ENCODE peak calls at places on chromosomes 6 and 20, in nine cellular contexts. One of them, this sample, is unnamed. For H3K4me1, the result is how much of the 10 kb centered on the place peaks cover.

GRCh38 chr6:166751051-166751595 is 124.1 kb upstream of the RPS6KA2 start:
- DNase-seq in mammary epithelial cell: no peak
- DNase-seq in HCT116: no peak
- DNase-seq in GM23248: no peak
- DNase-seq in colonic mucosa: no peak
- DNase-seq in MM.1S: no peak
- DNase-seq in mesenchymal stem cell: no peak
- DNase-seq in PC-3: no peak
- DNase-seq in GM12878: no peak
- DNase-seq in this sample: no peak

GRCh38 chr6:155126727-155127439 is 131.8 kb downstream of the TIAM2 start:
- DNase-seq in mammary epithelial cell: peak
- DNase-seq in HCT116: peak
- DNase-seq in GM23248: peak
- DNase-seq in colonic mucosa: no peak
- DNase-seq in MM.1S: no peak
- DNase-seq in mesenchymal stem cell: peak
- DNase-seq in PC-3: peak
- DNase-seq in GM12878: no peak
- DNase-seq in this sample: peak

GRCh38 chr6:169008641-169009040 is 245.0 kb downstream of the THBS2 start:
- DNase-seq in mammary epithelial cell: no peak
- DNase-seq in HCT116: no peak
- DNase-seq in GM23248: peak
- DNase-seq in colonic mucosa: no peak
- DNase-seq in MM.1S: no peak
- DNase-seq in mesenchymal stem cell: no peak
- DNase-seq in PC-3: no peak
- DNase-seq in GM12878: no peak
- DNase-seq in this sample: no peak

GRCh38 chr20:3162080-3162611 is 2.5 kb upstream of the FASTKD5 start:
- DNase-seq in mammary epithelial cell: no peak
- DNase-seq in HCT116: no peak
- DNase-seq in GM23248: no peak
- DNase-seq in colonic mucosa: no peak
- DNase-seq in MM.1S: no peak
- DNase-seq in mesenchymal stem cell: no peak
- DNase-seq in PC-3: no peak
- DNase-seq in GM12878: no peak
- DNase-seq in this sample: no peak

GRCh38 chr6:154491567-154492470 is 18.7 kb downstream of the CNKSR3 start:
- DNase-seq in mammary epithelial cell: no peak
- DNase-seq in HCT116: no peak
- DNase-seq in GM23248: peak
- DNase-seq in colonic mucosa: no peak
- DNase-seq in MM.1S: no peak
- DNase-seq in mesenchymal stem cell: no peak
- DNase-seq in PC-3: no peak
- DNase-seq in GM12878: no peak
- DNase-seq in this sample: peak

GRCh38 chr6:163820171-163820570 is 405.7 kb downstream of the QKI start:
- DNase-seq in mammary epithelial cell: no peak
- DNase-seq in HCT116: no peak
- DNase-seq in GM23248: no peak
- DNase-seq in colonic mucosa: no peak
- DNase-seq in MM.1S: no peak
- DNase-seq in mesenchymal stem cell: no peak
- DNase-seq in PC-3: no peak
- DNase-seq in GM12878: no peak
- DNase-seq in this sample: no peak

GRCh38 chr6:125057392-125058246 is 95.4 kb downstream of the RNF217 start:
- DNase-seq in mammary epithelial cell: no peak
- DNase-seq in HCT116: no peak
- DNase-seq in GM23248: no peak
- DNase-seq in colonic mucosa: no peak
- DNase-seq in MM.1S: no peak
- DNase-seq in mesenchymal stem cell: no peak
- DNase-seq in PC-3: no peak
- DNase-seq in GM12878: no peak
- DNase-seq in this sample: no peak

GRCh38 chr6:7996538-7997225 is 67.5 kb downstream of the BLOC1S5 start:
- DNase-seq in mammary epithelial cell: peak
- DNase-seq in HCT116: no peak
- DNase-seq in GM23248: peak
- DNase-seq in colonic mucosa: no peak
- DNase-seq in MM.1S: no peak
- DNase-seq in mesenchymal stem cell: no peak
- DNase-seq in PC-3: no peak
- DNase-seq in GM12878: no peak
- DNase-seq in this sample: peak

GRCh38 chr20:37565134-37565811 is 37.6 kb upstream of the BLCAP start:
- DNase-seq in mammary epithelial cell: no peak
- DNase-seq in HCT116: no peak
- DNase-seq in GM23248: no peak
- DNase-seq in colonic mucosa: no peak
- DNase-seq in MM.1S: no peak
- DNase-seq in mesenchymal stem cell: no peak
- DNase-seq in PC-3: no peak
- DNase-seq in GM12878: no peak
- DNase-seq in this sample: no peak

GRCh38 chr20:62507323-62507722 is 31.5 kb upstream of the GATA5 start:
- DNase-seq in mammary epithelial cell: no peak
- DNase-seq in HCT116: no peak
- DNase-seq in GM23248: no peak
- DNase-seq in colonic mucosa: no peak
- DNase-seq in MM.1S: no peak
- DNase-seq in mesenchymal stem cell: no peak
- DNase-seq in PC-3: no peak
- DNase-seq in GM12878: no peak
- DNase-seq in this sample: no peak

GRCh38 chr20:62505337-62506045 is 29.7 kb upstream of the GATA5 start:
- DNase-seq in mammary epithelial cell: no peak
- DNase-seq in HCT116: no peak
- DNase-seq in GM23248: no peak
- DNase-seq in colonic mucosa: no peak
- DNase-seq in MM.1S: no peak
- DNase-seq in mesenchymal stem cell: no peak
- DNase-seq in PC-3: no peak
- DNase-seq in GM12878: no peak
- DNase-seq in this sample: no peak

GRCh38 chr20:62504323-62504722 is 28.5 kb upstream of the GATA5 start:
- DNase-seq in mammary epithelial cell: no peak
- DNase-seq in HCT116: no peak
- DNase-seq in GM23248: no peak
- DNase-seq in colonic mucosa: no peak
- DNase-seq in MM.1S: no peak
- DNase-seq in mesenchymal stem cell: no peak
- DNase-seq in PC-3: no peak
- DNase-seq in GM12878: no peak
- DNase-seq in this sample: no peak

GRCh38 chr20:62506791-62507190 is 31.0 kb upstream of the GATA5 start:
- DNase-seq in mammary epithelial cell: no peak
- DNase-seq in HCT116: no peak
- DNase-seq in GM23248: no peak
- DNase-seq in colonic mucosa: no peak
- DNase-seq in MM.1S: no peak
- DNase-seq in mesenchymal stem cell: no peak
- DNase-seq in PC-3: no peak
- DNase-seq in GM12878: no peak
- DNase-seq in this sample: no peak

DNA sequence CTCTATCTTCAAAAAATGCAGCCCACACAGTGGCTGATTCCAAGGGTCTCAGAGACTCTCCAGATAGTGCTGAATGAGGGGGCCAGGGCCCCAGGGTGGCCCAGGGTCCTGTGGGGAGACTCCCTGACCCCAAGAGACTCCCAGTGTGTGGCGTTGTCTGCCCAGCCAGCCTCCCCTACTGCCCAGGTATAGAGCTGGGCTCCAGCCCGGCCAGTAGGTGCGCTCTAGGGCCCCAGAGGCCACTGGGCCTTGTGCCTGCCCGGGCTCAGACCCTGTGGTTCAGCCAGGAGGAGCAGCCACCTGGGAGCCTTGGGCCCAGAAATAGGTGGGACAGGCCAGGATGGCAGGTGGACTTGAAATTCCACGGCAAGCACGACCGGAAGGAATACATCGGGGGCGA is 30.3 kb upstream of the GATA5 start:
- DNase-seq in mammary epithelial cell: no peak
- DNase-seq in HCT116: no peak
- DNase-seq in GM23248: no peak
- DNase-seq in colonic mucosa: no peak
- DNase-seq in MM.1S: no peak
- DNase-seq in mesenchymal stem cell: no peak
- DNase-seq in PC-3: no peak
- DNase-seq in GM12878: no peak
- DNase-seq in this sample: no peak
- H3K4me3 ChIP-seq in mammary epithelial cell: no peak
- H3K4me3 ChIP-seq in HCT116: no peak
- H3K4me3 ChIP-seq in GM23248: no peak
- H3K4me3 ChIP-seq in colonic mucosa: no peak
- H3K4me3 ChIP-seq in MM.1S: no peak
- H3K4me3 ChIP-seq in mesenchymal stem cell: no peak
- H3K4me3 ChIP-seq in PC-3: no peak
- H3K4me3 ChIP-seq in GM12878: no peak
- H3K4me3 ChIP-seq in this sample: no peak

GRCh38 chr20:14334306-14334930 is 3.0 kb downstream of the FLRT3 start:
- DNase-seq in mammary epithelial cell: peak
- DNase-seq in HCT116: no peak
- DNase-seq in GM23248: peak
- DNase-seq in colonic mucosa: no peak
- DNase-seq in MM.1S: peak
- DNase-seq in mesenchymal stem cell: peak
- DNase-seq in PC-3: peak
- DNase-seq in GM12878: no peak
- DNase-seq in this sample: peak

GRCh38 chr20:14332796-14333345 is 4.5 kb downstream of the FLRT3 start:
- DNase-seq in mammary epithelial cell: no peak
- DNase-seq in HCT116: no peak
- DNase-seq in GM23248: no peak
- DNase-seq in colonic mucosa: no peak
- DNase-seq in MM.1S: no peak
- DNase-seq in mesenchymal stem cell: no peak
- DNase-seq in PC-3: no peak
- DNase-seq in GM12878: no peak
- DNase-seq in this sample: peak

GRCh38 chr20:14331671-14332070 is 5.7 kb downstream of the FLRT3 start:
- DNase-seq in mammary epithelial cell: no peak
- DNase-seq in HCT116: no peak
- DNase-seq in GM23248: no peak
- DNase-seq in colonic mucosa: no peak
- DNase-seq in MM.1S: no peak
- DNase-seq in mesenchymal stem cell: no peak
- DNase-seq in PC-3: no peak
- DNase-seq in GM12878: no peak
- DNase-seq in this sample: no peak

GRCh38 chr20:14335122-14335521 is 2.3 kb downstream of the FLRT3 start:
- DNase-seq in mammary epithelial cell: no peak
- DNase-seq in HCT116: no peak
- DNase-seq in GM23248: no peak
- DNase-seq in colonic mucosa: no peak
- DNase-seq in MM.1S: no peak
- DNase-seq in mesenchymal stem cell: no peak
- DNase-seq in PC-3: no peak
- DNase-seq in GM12878: no peak
- DNase-seq in this sample: peak

DNA sequence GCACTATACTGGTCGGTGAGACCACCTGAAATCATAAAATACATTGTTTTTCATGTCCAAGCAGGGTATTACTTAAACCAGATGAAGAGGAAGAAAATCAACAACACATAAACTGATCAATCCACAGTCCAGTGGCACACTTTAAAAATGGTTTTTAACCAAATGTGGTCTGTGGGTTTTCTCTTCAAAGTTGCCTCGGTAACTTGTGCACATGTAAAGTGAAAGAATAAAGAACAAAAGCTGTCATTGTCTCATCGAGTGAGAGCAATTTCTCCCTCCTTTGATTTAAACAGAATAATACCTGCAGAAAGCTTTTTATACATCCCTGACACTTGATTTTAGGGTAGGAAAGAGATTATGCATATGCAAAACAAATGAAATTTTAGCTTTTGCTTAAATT is 3.7 kb downstream of the FLRT3 start:
- DNase-seq in mammary epithelial cell: no peak
- DNase-seq in HCT116: no peak
- DNase-seq in GM23248: no peak
- DNase-seq in colonic mucosa: no peak
- DNase-seq in MM.1S: no peak
- DNase-seq in mesenchymal stem cell: no peak
- DNase-seq in PC-3: no peak
- DNase-seq in GM12878: no peak
- DNase-seq in this sample: no peak
- H3K9ac ChIP-seq in mammary epithelial cell: peak
- H3K9ac ChIP-seq in HCT116: no peak
- H3K9ac ChIP-seq in GM23248: peak
- H3K9ac ChIP-seq in colonic mucosa: no peak
- H3K9ac ChIP-seq in MM.1S: no peak
- H3K9ac ChIP-seq in mesenchymal stem cell: peak
- H3K9ac ChIP-seq in PC-3: no peak
- H3K9ac ChIP-seq in GM12878: no peak
- H3K9ac ChIP-seq in this sample: no peak

DNA sequence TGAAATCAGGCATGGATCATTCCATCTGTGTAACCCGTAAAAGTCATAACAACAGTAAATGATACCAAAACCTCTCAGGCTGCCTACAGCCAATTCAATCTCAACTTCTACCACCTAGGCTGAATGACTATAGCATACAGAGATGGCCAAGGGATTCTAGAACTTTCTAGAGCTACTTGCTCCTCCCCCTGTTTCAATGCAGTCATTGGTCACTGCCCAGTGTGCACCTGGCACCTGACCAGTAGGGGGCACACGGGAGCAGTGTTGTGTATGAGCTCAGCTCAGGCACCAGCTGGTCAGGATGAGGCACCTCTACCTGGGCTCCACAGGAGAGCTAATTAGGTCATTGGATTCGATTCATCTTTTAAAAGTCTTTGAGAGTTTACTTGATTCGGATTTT is 86.2 kb downstream of the PLEKHG1 start:
- DNase-seq in mammary epithelial cell: peak
- DNase-seq in HCT116: peak
- DNase-seq in GM23248: peak
- DNase-seq in colonic mucosa: peak
- DNase-seq in MM.1S: peak
- DNase-seq in mesenchymal stem cell: no peak
- DNase-seq in PC-3: peak
- DNase-seq in GM12878: peak
- DNase-seq in this sample: peak
- H3K4me1 ChIP-seq in mammary epithelial cell: under half
- H3K4me1 ChIP-seq in HCT116: under half
- H3K4me1 ChIP-seq in GM23248: under half
- H3K4me1 ChIP-seq in colonic mucosa: under half
- H3K4me1 ChIP-seq in MM.1S: under half
- H3K4me1 ChIP-seq in mesenchymal stem cell: under half
- H3K4me1 ChIP-seq in PC-3: under half
- H3K4me1 ChIP-seq in GM12878: under half
- H3K4me1 ChIP-seq in this sample: under half

DNA sequence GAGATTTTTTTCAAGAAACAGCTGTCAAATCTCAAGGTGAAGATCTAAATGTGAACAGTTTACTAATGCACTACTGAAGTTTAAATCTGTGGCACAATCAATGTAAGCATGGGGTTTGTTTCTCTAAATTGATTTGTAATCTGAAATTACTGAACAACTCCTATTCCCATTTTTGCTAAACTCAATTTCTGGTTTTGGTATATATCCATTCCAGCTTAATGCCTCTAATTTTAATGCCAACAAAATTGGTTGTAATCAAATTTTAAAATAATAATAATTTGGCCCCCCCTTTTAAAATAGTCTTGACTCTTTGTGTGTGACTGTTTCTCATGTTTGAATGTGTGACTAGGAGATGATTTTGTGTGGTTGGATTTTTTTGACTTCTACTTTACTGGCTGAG is 4.0 kb downstream of the PNRC1 start:
- DNase-seq in mammary epithelial cell: no peak
- DNase-seq in HCT116: no peak
- DNase-seq in GM23248: no peak
- DNase-seq in colonic mucosa: no peak
- DNase-seq in MM.1S: no peak
- DNase-seq in mesenchymal stem cell: no peak
- DNase-seq in PC-3: no peak
- DNase-seq in GM12878: no peak
- DNase-seq in this sample: no peak
- H3K4me3 ChIP-seq in mammary epithelial cell: no peak
- H3K4me3 ChIP-seq in HCT116: no peak
- H3K4me3 ChIP-seq in GM23248: peak
- H3K4me3 ChIP-seq in colonic mucosa: no peak
- H3K4me3 ChIP-seq in MM.1S: no peak
- H3K4me3 ChIP-seq in mesenchymal stem cell: no peak
- H3K4me3 ChIP-seq in PC-3: no peak
- H3K4me3 ChIP-seq in GM12878: peak
- H3K4me3 ChIP-seq in this sample: peak